ENCODE peak calls at places on chromosomes 5 and 9, in six cellular contexts. K, Q, N, L, I and E are unnamed samples.

GRCh38 chr9:89529243-89530030 is 31.5 kb upstream of the SEMA4D start:
- DNase-seq in K (no peak), Q (no peak), N (no peak), L (no peak), I (no peak), E (no peak)

GRCh38 chr9:110106698-110107097 is 101.3 kb downstream of the C9orf152 start:
- DNase-seq in K (no peak), Q (no peak), N (no peak), L (no peak), I (no peak), E (no peak)

GRCh38 chr9:36872641-36873040 is 161.4 kb downstream of the PAX5 start:
- DNase-seq in K (no peak), Q (no peak), N (no peak), L (no peak), I (no peak), E (no peak)

GRCh38 chr5:180026320-180026719 is 45.2 kb downstream of the RNF130 start:
- DNase-seq in K (no peak), Q (peak), N (no peak), L (peak), I (no peak), E (peak)

GRCh38 chr9:134024828-134025605 is at the start of gene BRD3OS:
- DNase-seq in K (peak), Q (peak), N (peak), L (peak), I (peak), E (peak)

GRCh38 chr9:4196376-4196775 is 103.5 kb downstream of the GLIS3 start:
- DNase-seq in K (no peak), Q (no peak), N (no peak), L (no peak), I (no peak), E (no peak)

GRCh38 chr5:92885950-92886349 is 695.1 kb downstream of the NR2F1-AS1 start:
- DNase-seq in K (peak), Q (peak), N (peak), L (no peak), I (no peak), E (peak)

GRCh38 chr9:84667571-84668203 is 1.8 kb upstream of the NTRK2 start:
- DNase-seq in K (peak), Q (peak), N (peak), L (peak), I (no peak), E (no peak)

GRCh38 chr9:95025213-95026170 is 292.0 kb downstream of the FANCC start:
- DNase-seq in K (no peak), Q (no peak), N (no peak), L (peak), I (no peak), E (peak)

GRCh38 chr9:130110596-130111021 is 56.9 kb downstream of the GPR107 start:
- DNase-seq in K (no peak), Q (no peak), N (no peak), L (no peak), I (no peak), E (no peak)

GRCh38 chr5:59130441-59130840 is 547.6 kb downstream of the RAB3C start:
- DNase-seq in K (no peak), Q (no peak), N (no peak), L (no peak), I (no peak), E (no peak)

GRCh38 chr9:7370378-7370777 is 429.2 kb downstream of the DMAC1 start:
- DNase-seq in K (no peak), Q (no peak), N (no peak), L (no peak), I (no peak), E (peak)

GRCh38 chr9:135592625-135593024 is 31.1 kb downstream of the PAEP start:
- DNase-seq in K (no peak), Q (no peak), N (no peak), L (no peak), I (no peak), E (no peak)

GRCh38 chr5:95924720-95925119 is 36.9 kb downstream of the ELL2 start:
- DNase-seq in K (no peak), Q (no peak), N (no peak), L (no peak), I (no peak), E (peak)

GRCh38 chr5:171355302-171355724 is 32.3 kb upstream of the NPM1 start:
- DNase-seq in K (no peak), Q (no peak), N (no peak), L (no peak), I (peak), E (no peak)

GRCh38 chr5:56183507-56183906 is 49.6 kb downstream of the ANKRD55 start:
- DNase-seq in K (no peak), Q (no peak), N (no peak), L (no peak), I (no peak), E (peak)

GRCh38 chr5:130065617-130066016 is 161.4 kb downstream of the CHSY3 start:
- DNase-seq in K (no peak), Q (no peak), N (no peak), L (no peak), I (no peak), E (no peak)

GRCh38 chr5:7779019-7779662 is 71.8 kb downstream of the CFAP90 start:
- DNase-seq in K (no peak), Q (no peak), N (no peak), L (no peak), I (peak), E (no peak)

GRCh38 chr5:135271533-135272310 is 127.3 kb downstream of the MACROH2A1 start:
- DNase-seq in K (no peak), Q (no peak), N (no peak), L (peak), I (no peak), E (peak)

GRCh38 chr5:168746893-168747640 is 167.9 kb upstream of the PANK3 start:
- DNase-seq in K (no peak), Q (peak), N (no peak), L (no peak), I (no peak), E (no peak)

GRCh38 chr9:123643518-123643917 is 286.4 kb downstream of the DENND1A start:
- DNase-seq in K (no peak), Q (no peak), N (no peak), L (no peak), I (no peak), E (no peak)

GRCh38 chr5:35842856-35843255 is 13.8 kb upstream of the IL7R start:
- DNase-seq in K (no peak), Q (no peak), N (no peak), L (no peak), I (no peak), E (no peak)

GRCh38 chr5:68950111-68950510 is 143.7 kb upstream of the SLC30A5 start:
- DNase-seq in K (no peak), Q (no peak), N (no peak), L (no peak), I (no peak), E (no peak)

DNA sequence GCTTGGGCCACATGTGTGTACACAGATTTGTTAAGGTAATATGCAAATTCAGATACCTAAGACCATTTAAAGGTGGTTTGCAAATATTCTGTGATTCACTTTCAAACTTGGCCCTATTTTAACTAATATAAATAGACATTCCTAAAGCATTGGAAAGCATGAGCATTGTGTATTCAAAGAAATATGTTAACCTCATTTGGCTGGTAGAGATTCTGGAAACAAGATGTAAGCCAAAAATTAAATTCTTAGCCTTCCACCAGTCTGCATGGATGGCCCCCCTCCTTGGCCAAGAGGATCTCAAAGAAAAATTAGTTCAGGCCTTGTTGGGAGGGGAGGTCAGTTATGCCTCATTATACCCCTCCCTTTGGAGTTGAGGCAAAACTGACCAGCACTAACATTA is 38.7 kb upstream of the C6 start:
- DNase-seq in K (no peak), Q (no peak), N (no peak), L (no peak), I (no peak), E (no peak)
- TF ChIP-seq CREB1 in K (no peak), Q (no peak), N (no peak), L (no peak), I (no peak), E (no peak)

GRCh38 chr5:98031926-98032325 is 741.5 kb upstream of the RGMB start:
- DNase-seq in K (no peak), Q (no peak), N (no peak), L (no peak), I (no peak), E (no peak)
- TF ChIP-seq CREB1 in K (no peak), Q (no peak), N (no peak), L (no peak), I (no peak), E (no peak)

DNA sequence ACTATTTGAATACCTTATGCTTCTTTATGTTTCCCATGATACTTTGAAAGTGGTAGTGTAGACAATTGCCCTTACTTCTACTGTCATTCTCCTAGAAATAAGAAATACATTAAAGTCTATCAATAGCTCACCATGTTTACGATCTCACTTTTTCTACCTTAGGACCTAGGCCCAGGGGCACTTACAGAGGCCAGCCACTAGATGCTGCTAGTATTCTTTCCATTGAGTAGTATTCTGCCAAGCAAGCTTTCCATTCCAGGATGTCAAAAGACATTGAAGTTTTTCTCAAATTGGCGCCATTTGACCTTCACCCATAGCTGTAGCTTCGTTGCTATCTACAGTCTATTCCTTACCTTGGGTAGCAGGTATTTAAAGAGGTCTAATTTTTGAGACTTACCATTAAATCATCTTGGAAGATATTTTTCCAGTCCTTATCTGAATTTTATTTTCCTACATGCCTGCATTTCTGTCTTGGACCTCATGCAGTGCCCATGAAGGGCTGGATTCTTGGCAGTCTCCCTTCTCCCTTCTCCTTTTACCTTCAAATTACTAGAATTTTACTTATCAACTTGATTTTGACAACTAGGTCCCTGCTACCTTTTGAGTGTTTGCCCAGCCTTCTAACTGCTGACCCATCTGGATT is 246.0 kb upstream of the NUDT12 start:
- DNase-seq in K (peak), Q (peak), N (peak), L (peak), I (no peak), E (peak)
- TF ChIP-seq CREB1 in K (no peak), Q (no peak), N (no peak), L (no peak), I (no peak), E (no peak)

GRCh38 chr9:20524776-20525175 is 97.5 kb downstream of the MLLT3 start:
- DNase-seq in K (peak), Q (peak), N (peak), L (no peak), I (no peak), E (no peak)
- TF ChIP-seq CREB1 in K (no peak), Q (no peak), N (peak), L (no peak), I (no peak), E (no peak)

DNA sequence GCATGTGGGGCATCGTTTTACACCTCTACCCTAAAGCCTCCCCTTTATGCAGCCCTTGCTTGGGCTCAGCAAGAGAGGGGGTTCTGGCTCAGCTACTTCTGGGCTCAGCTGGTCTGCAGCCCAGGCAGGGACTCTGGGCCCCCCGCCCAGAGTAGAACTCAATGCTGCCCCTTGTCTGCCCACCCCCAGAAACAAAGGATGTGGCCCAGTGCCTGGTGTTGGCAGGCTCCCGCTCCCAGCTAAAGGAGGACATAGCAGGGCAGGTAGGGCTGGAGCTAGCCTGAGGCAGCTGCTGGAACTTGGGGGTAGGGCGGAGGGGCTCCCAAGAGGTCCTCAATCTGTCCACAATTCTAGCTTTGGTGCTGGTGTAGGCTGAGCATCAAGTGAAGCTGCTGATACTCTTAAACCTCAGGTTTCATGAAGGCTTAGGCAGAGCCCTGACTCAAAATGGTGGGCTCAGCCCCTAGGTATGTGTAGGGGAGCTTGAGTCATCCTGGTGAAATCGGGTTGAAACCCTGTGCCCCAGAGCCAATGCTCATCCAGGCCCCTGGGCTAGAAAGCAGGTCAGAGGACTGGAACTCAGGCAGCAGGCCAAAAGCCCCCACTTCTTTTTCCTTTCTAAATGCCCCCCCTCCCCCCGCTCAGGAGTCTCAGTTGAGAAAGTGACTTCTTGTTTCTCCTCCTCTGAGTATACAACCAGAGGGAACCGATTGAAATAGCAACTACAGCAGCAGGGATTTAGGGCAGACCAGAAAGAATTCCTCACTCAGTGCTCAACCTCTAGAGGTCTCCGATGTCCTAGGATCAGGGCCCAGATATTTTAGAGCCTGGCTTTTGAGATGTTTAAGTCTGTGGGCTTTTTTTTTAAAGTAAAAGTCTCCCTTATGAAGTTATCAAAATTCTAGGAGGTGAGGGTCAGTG is 11.4 kb downstream of the PSD2 start:
- DNase-seq in K (no peak), Q (no peak), N (no peak), L (no peak), I (no peak), E (no peak)
- TF ChIP-seq CREB1 in K (no peak), Q (no peak), N (no peak), L (no peak), I (no peak), E (no peak)

GRCh38 chr5:77398458-77398857 is 93.7 kb downstream of the WDR41 start:
- DNase-seq in K (no peak), Q (no peak), N (no peak), L (no peak), I (no peak), E (no peak)
- TF ChIP-seq CREB1 in K (no peak), Q (no peak), N (no peak), L (no peak), I (no peak), E (no peak)

DNA sequence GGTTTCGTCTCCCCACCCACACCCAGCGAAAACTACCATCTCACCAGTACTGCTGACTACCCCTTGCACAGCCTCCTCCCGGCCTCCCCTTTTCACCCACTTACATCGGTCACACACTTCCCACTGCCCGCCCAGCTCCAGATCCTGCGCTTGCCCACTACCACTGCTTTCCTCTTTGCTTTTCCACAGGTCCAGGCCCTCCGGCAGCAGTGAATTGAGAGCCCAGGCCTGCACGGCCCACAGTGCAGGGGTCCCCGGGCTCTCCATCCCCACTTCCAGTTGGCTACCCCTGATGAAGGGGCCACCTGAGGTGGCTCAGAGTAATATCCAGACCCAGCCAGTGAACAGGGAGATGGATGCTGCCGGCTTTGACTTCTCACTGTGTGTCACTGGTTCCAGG is 120.2 kb upstream of the FSTL4 start:
- DNase-seq in K (no peak), Q (no peak), N (no peak), L (no peak), I (no peak), E (no peak)
- TF ChIP-seq CREB1 in K (no peak), Q (no peak), N (no peak), L (no peak), I (no peak), E (no peak)

GRCh38 chr5:72955143-72955767 is 586 bp upstream of the FCHO2 start:
- DNase-seq in K (peak), Q (peak), N (no peak), L (peak), I (no peak), E (peak)
- TF ChIP-seq CREB1 in K (no peak), Q (no peak), N (no peak), L (no peak), I (no peak), E (no peak)